ENCODE peak calls at places on chromosomes 5 and 9, in four cellular contexts. V is kidney, W is mucosa of descending colon, F is NT2/D1. X is an unnamed sample.

GRCh38 chr5:179297486-179298180 is 47.6 kb downstream of the ADAMTS2 start:
- DNase-seq in W (peak; percentile 11), F (no peak), V (peak; percentile 64), X (no peak)

GRCh38 chr9:134066923-134067851 is 639 bp downstream of the BRD3 start:
- DNase-seq in W (peak; percentile 61), V (peak; percentile 80), F (no peak), X (no peak)

GRCh38 chr5:178236126-178236525 is 3.5 kb upstream of the PHYKPL start:
- DNase-seq in W (peak; percentile 34), F (no peak), V (peak; percentile 53), X (no peak)

GRCh38 chr9:134100040-134100439 is 32.2 kb upstream of the BRD3 start:
- DNase-seq in V (no peak), F (no peak), W (no peak), X (no peak)

GRCh38 chr9:120235081-120235480 is 344.9 kb downstream of the CDK5RAP2 start:
- DNase-seq in V (no peak), W (no peak), F (no peak), X (no peak)

GRCh38 chr5:16550316-16550952 is 66.4 kb downstream of the RETREG1 start:
- DNase-seq in V (no peak), W (peak; percentile 56), F (peak; percentile 18), X (peak; percentile 80)

GRCh38 chr9:89477811-89478583 is 19.9 kb downstream of the SEMA4D start:
- DNase-seq in W (peak; percentile 44), F (no peak), V (no peak), X (peak; percentile 72)

GRCh38 chr9:131405429-131405828 is 11.5 kb downstream of the PRRC2B start:
- DNase-seq in W (no peak), F (peak; percentile 87), V (no peak), X (peak; percentile 62)

GRCh38 chr9:108416321-108416720 is 439.5 kb downstream of the ACTL7B start:
- DNase-seq in V (no peak), F (no peak), W (no peak), X (peak; percentile 43)

GRCh38 chr5:177473461-177473991 is at the start of gene DBN1:
- DNase-seq in F (no peak), V (no peak), W (peak; percentile 54), X (peak; percentile 60)

GRCh38 chr9:70594546-70594945 is 180.1 kb upstream of the KLF9 start:
- DNase-seq in V (no peak), W (no peak), F (no peak), X (peak; percentile 42)

GRCh38 chr9:13205824-13206223 is 73.7 kb downstream of the MPDZ start:
- DNase-seq in F (no peak), W (no peak), V (no peak), X (peak; percentile 58)

GRCh38 chr5:151448038-151448985 is 909 bp downstream of the SLC36A1 start:
- DNase-seq in V (no peak), F (no peak), W (no peak), X (peak; percentile 16)

GRCh38 chr9:19999491-20000057 is 210.7 kb upstream of the SLC24A2 start:
- DNase-seq in V (no peak), W (no peak), F (no peak), X (peak; percentile 87)

GRCh38 chr9:92146610-92147009 is 31.4 kb upstream of the SPTLC1 start:
- DNase-seq in V (no peak), W (no peak), F (no peak), X (peak; percentile 47)

GRCh38 chr5:5141011-5141599 is 975 bp downstream of the ADAMTS16 start:
- DNase-seq in W (no peak), V (no peak), F (no peak), X (no peak)

GRCh38 chr9:127445851-127446719 is 5.1 kb downstream of the RPL12 start:
- DNase-seq in W (no peak), F (no peak), V (peak; percentile 12), X (no peak)

GRCh38 chr5:62268239-62268638 is 37.8 kb upstream of the KIF2A start:
- DNase-seq in F (no peak), V (no peak), W (no peak), X (no peak)

GRCh38 chr9:38339496-38339895 is 53.0 kb upstream of the ALDH1B1 start:
- DNase-seq in W (no peak), V (no peak), F (no peak), X (peak; percentile 46)

GRCh38 chr9:68894502-68894901 is 119.4 kb downstream of the PRKACG start:
- DNase-seq in F (no peak), V (no peak), W (no peak), X (peak; percentile 13)

GRCh38 chr5:173395257-173395932 is 67.2 kb upstream of the STC2 start:
- DNase-seq in V (no peak), W (no peak), F (no peak), X (peak; percentile 66)

GRCh38 chr5:94674841-94675382 is 56.4 kb downstream of the SLF1 start:
- DNase-seq in F (no peak), V (no peak), W (no peak), X (peak; percentile 31)

GRCh38 chr9:106862115-106862945 is 636 bp upstream of the ZNF462 start:
- DNase-seq in F (no peak), W (peak; percentile 61), V (peak; percentile 75), X (peak; percentile 62)

GRCh38 chr5:67817652-67818051 is 397.9 kb upstream of the PIK3R1 start:
- DNase-seq in F (no peak), W (no peak), V (peak; percentile 51), X (no peak)
- H3K4me3 ChIP-seq in F (peak overlapping the region; percentile 54), W (no peak overlapping the region), V (no peak overlapping the region), X (no peak overlapping the region)

DNA sequence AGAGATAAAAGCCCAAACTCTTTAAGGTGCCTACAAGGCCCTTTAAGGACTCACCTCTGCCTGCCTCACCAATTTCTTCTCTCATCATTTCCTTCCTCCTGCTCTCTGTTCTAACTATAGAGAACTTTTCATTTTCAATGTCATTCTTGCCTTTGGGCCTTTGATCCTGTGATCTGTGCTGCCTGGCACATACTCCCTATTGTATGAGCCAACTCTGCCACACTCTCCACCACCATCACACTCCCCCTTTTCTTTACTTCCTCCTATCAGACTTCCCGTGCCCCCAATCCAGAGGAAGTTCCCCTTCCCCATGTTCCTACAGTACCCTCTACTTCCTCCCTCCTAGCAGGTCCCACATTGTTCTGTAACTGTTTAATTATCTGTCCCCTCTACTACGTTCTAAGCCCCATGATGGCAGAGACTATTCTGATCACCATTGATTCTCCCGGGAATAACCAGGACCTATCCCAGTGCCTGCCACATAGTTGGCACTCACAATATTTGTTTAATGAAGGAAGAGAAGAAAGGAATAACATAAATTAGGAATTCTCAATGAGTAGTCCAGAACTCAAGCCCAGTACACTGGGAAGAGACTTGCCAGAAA is 27.6 kb downstream of the ADAM19 start:
- DNase-seq in V (no peak), W (no peak), F (no peak), X (no peak)
- H3K4me3 ChIP-seq in V (no peak overlapping the region), W (no peak overlapping the region), F (no peak overlapping the region), X (no peak overlapping the region)

DNA sequence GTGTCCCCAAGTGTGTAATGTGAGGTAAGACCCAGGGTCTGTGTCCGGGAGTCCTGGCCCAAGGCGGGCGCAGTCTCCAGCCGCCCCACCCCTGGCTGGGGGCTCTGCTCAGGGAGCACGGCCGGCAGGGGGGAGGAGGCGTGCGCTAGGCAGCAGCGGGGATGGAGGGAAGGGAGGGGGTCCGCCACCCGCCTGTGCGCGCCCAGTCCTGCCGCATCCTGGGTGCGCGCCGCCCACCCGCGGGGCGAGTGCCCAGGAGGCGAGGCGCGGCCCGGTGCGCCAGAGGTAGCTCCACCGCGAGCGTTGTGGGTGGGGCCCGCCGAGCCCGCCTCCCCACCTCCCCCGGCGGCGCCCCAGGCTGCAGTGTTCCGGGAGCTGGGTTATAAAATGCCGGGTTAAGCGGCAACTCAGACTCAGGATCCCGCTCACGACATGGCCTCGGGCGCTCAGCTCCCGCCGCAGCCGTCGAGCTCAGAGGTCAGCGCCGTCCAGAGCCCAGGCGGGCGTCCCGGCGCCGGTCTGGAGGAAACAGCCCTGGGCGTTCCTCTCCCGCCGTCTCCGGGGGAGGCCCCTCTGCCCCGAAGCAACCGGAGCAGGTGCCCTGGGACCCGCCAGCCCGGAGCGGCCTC is at the start of gene CCNI2:
- DNase-seq in W (peak; percentile 87), F (no peak), V (peak; percentile 83), X (no peak)
- H3K4me3 ChIP-seq in W (peak within 1 kb of the TSS; percentile 23), F (peak within 1 kb of the TSS; percentile 46), V (peak within 1 kb of the TSS; percentile 32), X (peak within 1 kb of the TSS; percentile 41)

GRCh38 chr5:14155075-14155474 is 11.9 kb downstream of the TRIO start:
- DNase-seq in W (no peak), V (no peak), F (no peak), X (no peak)
- H3K4me3 ChIP-seq in W (no peak overlapping the region), V (no peak overlapping the region), F (no peak overlapping the region), X (no peak overlapping the region)